ENCODE peak calls at places on chromosome 3, in seven cellular contexts. One of them, this sample, is unnamed.

GRCh38 chr3:54434761-54435160 is 312.4 kb downstream of the CACNA2D3 start:
- DNase-seq in stimulated activated CD8-positive, alpha-beta memory T cell treated with anti-CD3 and anti-CD28 coated beads, Interleukin-12 subunit alpha, Interleukin-12 subunit beta, amount 100 ng/mL, for 1 hour: no peak
- DNase-seq in NCI-H1092: no peak
- DNase-seq in heart right ventricle: no peak
- DNase-seq in activated CD4-positive, alpha-beta T cell treated with anti-CD3 and anti-CD28 coated beads for 36 hours: no peak
- DNase-seq in 8988T: no peak
- DNase-seq in T-helper 1 cell: no peak
- DNase-seq in this sample: no peak

GRCh38 chr3:142267269-142267668 is 41.9 kb upstream of the GK5 start:
- DNase-seq in activated CD4-positive, alpha-beta T cell treated with anti-CD3 and anti-CD28 coated beads for 36 hours: no peak
- DNase-seq in 8988T: no peak
- DNase-seq in T-helper 1 cell: no peak
- DNase-seq in heart right ventricle: no peak
- DNase-seq in stimulated activated CD8-positive, alpha-beta memory T cell treated with anti-CD3 and anti-CD28 coated beads, Interleukin-12 subunit alpha, Interleukin-12 subunit beta, amount 100 ng/mL, for 1 hour: no peak
- DNase-seq in NCI-H1092: no peak
- DNase-seq in this sample: no peak

GRCh38 chr3:98691897-98692296 is 71.2 kb upstream of the ST3GAL6 start:
- DNase-seq in NCI-H1092: no peak
- DNase-seq in T-helper 1 cell: no peak
- DNase-seq in stimulated activated CD8-positive, alpha-beta memory T cell treated with anti-CD3 and anti-CD28 coated beads, Interleukin-12 subunit alpha, Interleukin-12 subunit beta, amount 100 ng/mL, for 1 hour: no peak
- DNase-seq in heart right ventricle: no peak
- DNase-seq in activated CD4-positive, alpha-beta T cell treated with anti-CD3 and anti-CD28 coated beads for 36 hours: no peak
- DNase-seq in 8988T: no peak
- DNase-seq in this sample: no peak

GRCh38 chr3:63909431-63909830 is 2.8 kb downstream of the SCAANT1 start:
- DNase-seq in 8988T: no peak
- DNase-seq in activated CD4-positive, alpha-beta T cell treated with anti-CD3 and anti-CD28 coated beads for 36 hours: no peak
- DNase-seq in NCI-H1092: no peak
- DNase-seq in stimulated activated CD8-positive, alpha-beta memory T cell treated with anti-CD3 and anti-CD28 coated beads, Interleukin-12 subunit alpha, Interleukin-12 subunit beta, amount 100 ng/mL, for 1 hour: no peak
- DNase-seq in heart right ventricle: no peak
- DNase-seq in T-helper 1 cell: no peak
- DNase-seq in this sample: no peak

GRCh38 chr3:14216257-14217048 is 37.8 kb downstream of the LSM3 start:
- DNase-seq in stimulated activated CD8-positive, alpha-beta memory T cell treated with anti-CD3 and anti-CD28 coated beads, Interleukin-12 subunit alpha, Interleukin-12 subunit beta, amount 100 ng/mL, for 1 hour: no peak
- DNase-seq in 8988T: no peak
- DNase-seq in NCI-H1092: no peak
- DNase-seq in T-helper 1 cell: peak; percentile 75
- DNase-seq in heart right ventricle: peak; percentile 33
- DNase-seq in activated CD4-positive, alpha-beta T cell treated with anti-CD3 and anti-CD28 coated beads for 36 hours: peak; percentile 22
- DNase-seq in this sample: no peak

GRCh38 chr3:184015381-184016019 is 2.2 kb downstream of the ABCC5 start:
- DNase-seq in 8988T: no peak
- DNase-seq in heart right ventricle: no peak
- DNase-seq in T-helper 1 cell: no peak
- DNase-seq in stimulated activated CD8-positive, alpha-beta memory T cell treated with anti-CD3 and anti-CD28 coated beads, Interleukin-12 subunit alpha, Interleukin-12 subunit beta, amount 100 ng/mL, for 1 hour: no peak
- DNase-seq in activated CD4-positive, alpha-beta T cell treated with anti-CD3 and anti-CD28 coated beads for 36 hours: no peak
- DNase-seq in NCI-H1092: no peak
- DNase-seq in this sample: no peak

GRCh38 chr3:109413049-109413448 is 75.7 kb upstream of the DPPA4 start:
- DNase-seq in NCI-H1092: no peak
- DNase-seq in T-helper 1 cell: no peak
- DNase-seq in 8988T: no peak
- DNase-seq in heart right ventricle: no peak
- DNase-seq in stimulated activated CD8-positive, alpha-beta memory T cell treated with anti-CD3 and anti-CD28 coated beads, Interleukin-12 subunit alpha, Interleukin-12 subunit beta, amount 100 ng/mL, for 1 hour: no peak
- DNase-seq in activated CD4-positive, alpha-beta T cell treated with anti-CD3 and anti-CD28 coated beads for 36 hours: no peak
- DNase-seq in this sample: no peak

GRCh38 chr3:139835830-139836655 is 98.9 kb upstream of the CLSTN2 start:
- DNase-seq in stimulated activated CD8-positive, alpha-beta memory T cell treated with anti-CD3 and anti-CD28 coated beads, Interleukin-12 subunit alpha, Interleukin-12 subunit beta, amount 100 ng/mL, for 1 hour: no peak
- DNase-seq in 8988T: no peak
- DNase-seq in NCI-H1092: no peak
- DNase-seq in activated CD4-positive, alpha-beta T cell treated with anti-CD3 and anti-CD28 coated beads for 36 hours: no peak
- DNase-seq in T-helper 1 cell: no peak
- DNase-seq in heart right ventricle: no peak
- DNase-seq in this sample: no peak

GRCh38 chr3:8741581-8742355 is 8.2 kb downstream of the CAV3 start:
- DNase-seq in T-helper 1 cell: no peak
- DNase-seq in stimulated activated CD8-positive, alpha-beta memory T cell treated with anti-CD3 and anti-CD28 coated beads, Interleukin-12 subunit alpha, Interleukin-12 subunit beta, amount 100 ng/mL, for 1 hour: no peak
- DNase-seq in NCI-H1092: no peak
- DNase-seq in activated CD4-positive, alpha-beta T cell treated with anti-CD3 and anti-CD28 coated beads for 36 hours: no peak
- DNase-seq in heart right ventricle: no peak
- DNase-seq in 8988T: peak; percentile 79
- DNase-seq in this sample: peak; percentile 70

GRCh38 chr3:126367316-126367805 is 10.2 kb upstream of the KLF15 start:
- DNase-seq in T-helper 1 cell: no peak
- DNase-seq in heart right ventricle: no peak
- DNase-seq in NCI-H1092: no peak
- DNase-seq in activated CD4-positive, alpha-beta T cell treated with anti-CD3 and anti-CD28 coated beads for 36 hours: no peak
- DNase-seq in stimulated activated CD8-positive, alpha-beta memory T cell treated with anti-CD3 and anti-CD28 coated beads, Interleukin-12 subunit alpha, Interleukin-12 subunit beta, amount 100 ng/mL, for 1 hour: no peak
- DNase-seq in 8988T: no peak
- DNase-seq in this sample: no peak

GRCh38 chr3:73846951-73847350 is 222.2 kb upstream of the PDZRN3 start:
- DNase-seq in stimulated activated CD8-positive, alpha-beta memory T cell treated with anti-CD3 and anti-CD28 coated beads, Interleukin-12 subunit alpha, Interleukin-12 subunit beta, amount 100 ng/mL, for 1 hour: no peak
- DNase-seq in activated CD4-positive, alpha-beta T cell treated with anti-CD3 and anti-CD28 coated beads for 36 hours: no peak
- DNase-seq in T-helper 1 cell: no peak
- DNase-seq in heart right ventricle: no peak
- DNase-seq in 8988T: no peak
- DNase-seq in NCI-H1092: no peak
- DNase-seq in this sample: no peak

GRCh38 chr3:10248984-10249748 is 907 bp downstream of the TATDN2 start:
- DNase-seq in NCI-H1092: no peak
- DNase-seq in 8988T: no peak
- DNase-seq in heart right ventricle: peak; percentile 29
- DNase-seq in T-helper 1 cell: peak; percentile 51
- DNase-seq in activated CD4-positive, alpha-beta T cell treated with anti-CD3 and anti-CD28 coated beads for 36 hours: peak; percentile 85
- DNase-seq in stimulated activated CD8-positive, alpha-beta memory T cell treated with anti-CD3 and anti-CD28 coated beads, Interleukin-12 subunit alpha, Interleukin-12 subunit beta, amount 100 ng/mL, for 1 hour: peak; percentile 24
- DNase-seq in this sample: no peak

GRCh38 chr3:99651561-99651960 is 13.2 kb downstream of the COL8A1 start:
- DNase-seq in stimulated activated CD8-positive, alpha-beta memory T cell treated with anti-CD3 and anti-CD28 coated beads, Interleukin-12 subunit alpha, Interleukin-12 subunit beta, amount 100 ng/mL, for 1 hour: no peak
- DNase-seq in heart right ventricle: no peak
- DNase-seq in 8988T: no peak
- DNase-seq in T-helper 1 cell: no peak
- DNase-seq in activated CD4-positive, alpha-beta T cell treated with anti-CD3 and anti-CD28 coated beads for 36 hours: no peak
- DNase-seq in NCI-H1092: no peak
- DNase-seq in this sample: peak; percentile 58

GRCh38 chr3:122772827-122773226 is 20.8 kb downstream of the HSPBAP1 start:
- DNase-seq in activated CD4-positive, alpha-beta T cell treated with anti-CD3 and anti-CD28 coated beads for 36 hours: no peak
- DNase-seq in NCI-H1092: no peak
- DNase-seq in 8988T: no peak
- DNase-seq in T-helper 1 cell: no peak
- DNase-seq in stimulated activated CD8-positive, alpha-beta memory T cell treated with anti-CD3 and anti-CD28 coated beads, Interleukin-12 subunit alpha, Interleukin-12 subunit beta, amount 100 ng/mL, for 1 hour: no peak
- DNase-seq in heart right ventricle: no peak
- DNase-seq in this sample: no peak